ENCODE peak calls at places on chromosomes 11 and 22, in four cellular contexts. T is HTR-8/SVneo, R is NT2/D1, E is naive B cell. F is an unnamed sample.

GRCh38 chr11:78140392-78141077 is 1.1 kb upstream of the ALG8 start:
- DNase-seq in T (no peak), R (no peak), E (no peak), F (peak)

GRCh38 chr11:126433244-126433846 is 77.9 kb downstream of the ST3GAL4 start:
- DNase-seq in T (no peak), R (no peak), E (no peak), F (no peak)

GRCh38 chr11:110587972-110588371 is 124.3 kb downstream of the ARHGAP20 start:
- DNase-seq in T (no peak), R (no peak), E (no peak), F (no peak)

GRCh38 chr11:44112083-44112865 is 16.8 kb downstream of the EXT2 start:
- DNase-seq in T (no peak), R (no peak), E (no peak), F (no peak)

GRCh38 chr22:23149743-23150238 is 4.5 kb downstream of the RAB36 start:
- DNase-seq in T (no peak), R (peak), E (no peak), F (no peak)

GRCh38 chr22:41217553-41218157 is 12.5 kb downstream of the L3MBTL2 start:
- DNase-seq in T (no peak), R (no peak), E (no peak), F (peak)

GRCh38 chr11:71240865-71241691 is 11.3 kb downstream of the SHANK2 start:
- DNase-seq in T (peak), R (peak), E (no peak), F (no peak)

GRCh38 chr11:45859661-45860140 is 12.4 kb downstream of the CRY2 start:
- DNase-seq in T (no peak), R (no peak), E (no peak), F (no peak)

GRCh38 chr11:99952816-99953215 is 734.3 kb upstream of the ARHGAP42 start:
- DNase-seq in T (no peak), R (no peak), E (no peak), F (no peak)

GRCh38 chr11:62879554-62879953 is 1.1 kb upstream of the SLC3A2 start:
- DNase-seq in T (no peak), R (no peak), E (no peak), F (no peak)